ENCODE peak calls at places on chromosomes 2 and 18, in eight cellular contexts. F is foreskin fibroblast; Y is CD8-positive, alpha-beta T cell; D is left ventricle myocardium inferior; B is mammary epithelial cell; G is endothelial cell; N is RWPE1; J is GM20000. L is an unnamed sample.

GRCh38 chr18:15165048-15165447 is 417.1 kb downstream of the ANKRD30B start:
- DNase-seq in F (no peak), Y (no peak), D (no peak), B (no peak), G (no peak), N (no peak), J (no peak), L (no peak)

GRCh38 chr18:55582325-55582724 is 5.7 kb downstream of the TCF4 start:
- DNase-seq in F (no peak), Y (no peak), D (no peak), B (no peak), G (no peak), N (no peak), J (no peak), L (no peak)

GRCh38 chr18:6509417-6510198 is 94.9 kb upstream of the L3MBTL4 start:
- DNase-seq in F (no peak), Y (no peak), D (no peak), B (peak), G (no peak), N (no peak), J (no peak), L (no peak)

GRCh38 chr2:235170536-235171510 is 219.0 kb downstream of the SH3BP4 start:
- DNase-seq in F (peak), Y (no peak), D (no peak), B (peak), G (no peak), N (peak), J (no peak), L (no peak)

GRCh38 chr2:233342301-233342700 is 12.0 kb upstream of the DGKD start:
- DNase-seq in F (no peak), Y (no peak), D (no peak), B (no peak), G (no peak), N (no peak), J (no peak), L (no peak)

GRCh38 chr2:221680548-221680947 is 108.4 kb upstream of the EPHA4 start:
- DNase-seq in F (no peak), Y (no peak), D (no peak), B (no peak), G (no peak), N (no peak), J (no peak), L (no peak)

GRCh38 chr2:74554821-74555531 is 456 bp downstream of the DOK1 start:
- DNase-seq in F (no peak), Y (peak), D (peak), B (no peak), G (peak), N (no peak), J (peak), L (no peak)

GRCh38 chr2:241908686-241909420 is 39.3 kb downstream of the RTP5 start:
- DNase-seq in F (no peak), Y (no peak), D (no peak), B (no peak), G (no peak), N (no peak), J (no peak), L (no peak)

GRCh38 chr2:148721520-148721931 is 77.0 kb downstream of the EPC2 start:
- DNase-seq in F (no peak), Y (no peak), D (no peak), B (no peak), G (no peak), N (no peak), J (no peak), L (no peak)

GRCh38 chr2:171595456-171595855 is 73.2 kb downstream of the CYBRD1 start:
- DNase-seq in F (no peak), Y (no peak), D (no peak), B (no peak), G (no peak), N (no peak), J (no peak), L (no peak)

GRCh38 chr2:47198985-47199451 is 43.9 kb upstream of the STPG4 start:
- DNase-seq in F (peak), Y (no peak), D (no peak), B (peak), G (no peak), N (peak), J (no peak), L (no peak)

DNA sequence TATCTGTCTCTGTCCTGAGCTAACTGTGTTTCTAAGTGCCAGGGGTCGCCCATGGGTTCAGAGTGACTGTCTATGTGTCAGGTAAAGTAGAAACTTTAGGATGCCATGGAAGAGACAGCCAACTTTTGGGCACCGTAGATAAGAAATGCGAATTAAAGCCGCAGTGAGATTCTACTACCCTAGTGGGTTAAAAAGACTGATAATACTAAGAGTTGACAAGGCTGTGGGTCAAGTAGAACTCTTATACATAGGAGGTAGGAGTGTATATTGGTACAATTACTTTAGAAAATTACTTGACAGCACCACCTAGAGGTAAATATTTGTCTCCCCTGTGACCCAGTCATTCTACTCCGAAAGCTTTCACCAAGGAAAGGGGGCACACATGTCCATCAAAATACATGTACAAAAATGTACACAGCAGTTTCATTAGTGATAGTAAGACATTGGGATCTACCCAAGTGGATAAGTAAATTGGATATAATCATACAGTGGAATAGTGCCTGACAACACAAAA is 371.3 kb downstream of the SLC4A3 start:
- DNase-seq in F (no peak), Y (no peak), D (no peak), B (no peak), G (no peak), N (no peak), J (no peak), L (no peak)
- TF ChIP-seq CTCF in F (no peak), Y (no peak), D (no peak), B (no peak), G (no peak), N (no peak), J (no peak), L (no peak)

DNA sequence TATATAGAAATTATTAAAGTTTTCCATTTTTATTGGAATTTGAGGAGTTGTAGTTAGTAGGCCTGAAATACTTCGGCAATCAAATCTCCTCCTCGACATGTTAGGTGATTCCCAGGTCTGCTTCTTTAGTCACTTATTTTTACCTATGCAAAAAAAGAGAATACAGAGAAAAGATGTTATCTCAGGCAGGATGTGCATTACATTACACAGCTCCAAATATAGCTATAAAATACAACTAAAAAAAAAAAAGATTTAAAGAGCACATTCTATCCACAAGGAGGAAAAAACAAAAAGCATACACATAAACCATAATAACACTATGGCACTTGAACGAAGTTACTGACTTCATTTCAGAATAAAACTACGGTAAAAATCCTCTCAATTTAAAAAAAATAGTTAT is 8.1 kb downstream of the STK17B start:
- DNase-seq in F (no peak), Y (no peak), D (no peak), B (no peak), G (no peak), N (no peak), J (no peak), L (no peak)
- TF ChIP-seq CTCF in F (no peak), Y (no peak), D (no peak), B (no peak), G (peak), N (no peak), J (no peak), L (no peak)

DNA sequence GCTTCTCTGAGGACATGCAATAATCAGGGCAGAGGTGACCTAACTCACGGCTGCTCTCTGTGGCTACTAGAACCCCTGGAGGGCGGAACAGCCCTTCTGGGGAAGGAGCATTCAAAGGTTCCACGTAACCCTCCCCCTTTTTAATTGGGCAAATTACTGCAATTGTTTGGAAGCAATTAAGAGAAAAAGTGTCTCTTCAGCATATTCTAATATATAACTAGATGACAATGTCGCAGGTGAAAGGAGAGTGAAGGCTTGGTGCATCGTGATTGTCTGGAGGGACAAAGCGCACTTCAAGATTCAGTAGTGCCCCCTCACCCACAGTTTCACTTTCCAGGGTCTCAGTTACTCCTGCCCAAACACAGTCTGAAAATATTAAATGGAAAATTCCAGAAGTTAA is 720.8 kb downstream of the DCDC2C start:
- DNase-seq in F (no peak), Y (no peak), D (no peak), B (no peak), G (no peak), N (no peak), J (no peak), L (no peak)
- TF ChIP-seq CTCF in F (no peak), Y (no peak), D (no peak), B (no peak), G (no peak), N (no peak), J (no peak), L (no peak)

GRCh38 chr2:217370391-217370790 is 510.5 kb upstream of the TNP1 start:
- DNase-seq in F (peak), Y (no peak), D (no peak), B (peak), G (no peak), N (peak), J (no peak), L (no peak)
- TF ChIP-seq CTCF in F (no peak), Y (no peak), D (no peak), B (peak), G (no peak), N (no peak), J (no peak), L (no peak)